ENCODE peak calls at places on chromosomes 12 and 14, in nine cellular contexts. V, T, M, N, X, E, Y, Q and K are unnamed samples.

GRCh38 chr14:61584258-61584657 is 111.1 kb upstream of the HIF1A start:
- DNase-seq in E (no peak), T (peak; percentile 48), X (no peak), N (no peak), Q (no peak), Y (no peak), V (no peak), M (no peak), K (no peak)

GRCh38 chr14:81384900-81385299 is 15.2 kb downstream of the STON2 start:
- DNase-seq in T (no peak), N (no peak), Q (no peak), X (peak; percentile 7), Y (no peak), V (no peak), M (no peak), E (no peak), K (no peak)

GRCh38 chr12:14833952-14834351 is 9.4 kb downstream of the ART4 start:
- DNase-seq in Q (no peak), T (peak; percentile 43), M (no peak), X (no peak), E (no peak), V (no peak), Y (no peak), N (no peak), K (no peak)

GRCh38 chr12:124259168-124260066 is 35.5 kb upstream of the RFLNA start:
- DNase-seq in Y (no peak), X (no peak), N (no peak), Q (no peak), E (no peak), V (no peak), T (no peak), M (no peak), K (no peak)

GRCh38 chr14:32397871-32398640 is 69.0 kb downstream of the AKAP6 start:
- DNase-seq in M (no peak), E (no peak), X (no peak), V (peak; percentile 82), Y (no peak), Q (no peak), T (peak; percentile 60), N (no peak), K (no peak)

GRCh38 chr14:85909581-85909980 is 379.6 kb downstream of the FLRT2 start:
- DNase-seq in T (no peak), N (no peak), Q (no peak), M (no peak), Y (no peak), X (no peak), V (no peak), E (no peak), K (no peak)

GRCh38 chr12:14540801-14541462 is 26.8 kb downstream of the PLBD1 start:
- DNase-seq in Y (no peak), E (no peak), V (no peak), M (no peak), Q (no peak), T (no peak), N (no peak), X (no peak), K (no peak)

GRCh38 chr12:101078144-101078543 is 131.9 kb downstream of the SLC5A8 start:
- DNase-seq in N (no peak), Q (no peak), X (no peak), E (no peak), Y (no peak), M (no peak), T (no peak), V (no peak), K (no peak)

GRCh38 chr14:78567343-78567742 is 397.2 kb downstream of the NRXN3 start:
- DNase-seq in Q (no peak), Y (no peak), T (no peak), N (no peak), E (no peak), M (no peak), X (no peak), V (no peak), K (no peak)

GRCh38 chr14:95943699-95944098 is 67.1 kb downstream of the TUNAR start:
- DNase-seq in Q (no peak), M (no peak), V (no peak), N (no peak), Y (no peak), X (peak; percentile 93), E (no peak), T (no peak), K (no peak)

GRCh38 chr12:111462134-111462821 is 56.6 kb downstream of the SH2B3 start:
- DNase-seq in Y (no peak), Q (no peak), M (no peak), V (no peak), X (no peak), T (no peak), N (no peak), E (no peak), K (peak; percentile 72)

GRCh38 chr14:105065280-105066228 is at the start of gene GPR132:
- DNase-seq in M (peak; percentile 76), Y (peak; percentile 48), N (peak; percentile 68), E (peak; percentile 76), T (no peak), Q (peak; percentile 77), X (no peak), V (no peak), K (no peak)

GRCh38 chr12:131116437-131117117 is 162.9 kb downstream of the ADGRD1 start:
- DNase-seq in M (peak; percentile 28), E (no peak), N (peak; percentile 54), X (peak; percentile 72), V (no peak), Q (peak; percentile 60), Y (no peak), T (peak; percentile 36), K (no peak)

GRCh38 chr14:85617799-85618198 is 87.9 kb downstream of the FLRT2 start:
- DNase-seq in E (no peak), X (peak; percentile 24), Q (no peak), V (peak; percentile 13), T (no peak), Y (no peak), N (no peak), M (no peak), K (no peak)

DNA sequence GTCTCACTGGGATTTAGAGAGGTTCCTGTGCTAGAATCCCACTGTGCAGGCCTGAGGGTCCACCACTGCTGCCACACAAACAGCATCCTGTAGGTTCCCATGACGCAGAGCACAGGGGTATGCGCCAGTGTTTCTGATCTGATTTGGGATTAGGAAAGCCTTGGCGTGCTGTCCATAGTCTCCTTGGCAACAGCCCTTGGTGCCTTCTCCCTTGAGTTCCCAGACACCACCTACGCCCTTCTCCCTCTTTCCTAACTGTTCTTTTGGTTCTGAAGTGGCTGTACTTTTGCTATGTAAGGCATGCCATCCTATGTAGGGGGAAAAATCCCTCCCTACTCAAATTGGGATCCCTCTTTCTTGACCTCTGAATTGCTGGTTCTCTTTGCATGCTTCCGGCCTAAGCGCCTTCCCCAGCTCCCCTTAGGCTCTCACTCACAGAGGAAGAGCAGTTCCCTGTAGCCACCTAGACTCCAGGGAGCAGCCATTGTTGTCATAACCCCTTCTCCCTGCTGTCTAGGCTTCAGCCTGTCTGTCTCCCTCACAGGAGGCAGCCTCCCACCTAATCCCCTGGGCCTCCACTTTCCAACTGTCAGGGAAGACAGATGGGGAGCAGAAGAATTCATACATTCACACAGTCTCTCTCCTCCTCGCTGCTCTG is 14.8 kb upstream of the RIC8B start:
- DNase-seq in T (no peak), N (no peak), X (no peak), Q (no peak), V (no peak), Y (no peak), M (no peak), E (no peak), K (no peak)
- H3K27ac ChIP-seq in T (no peak overlapping the region), N (no peak overlapping the region), X (peak overlapping the region; percentile 89), Q (no peak overlapping the region), V (no peak overlapping the region), Y (peak overlapping the region; percentile 64), M (peak overlapping the region; percentile 77), E (peak overlapping the region; percentile 1), K (no peak overlapping the region)

DNA sequence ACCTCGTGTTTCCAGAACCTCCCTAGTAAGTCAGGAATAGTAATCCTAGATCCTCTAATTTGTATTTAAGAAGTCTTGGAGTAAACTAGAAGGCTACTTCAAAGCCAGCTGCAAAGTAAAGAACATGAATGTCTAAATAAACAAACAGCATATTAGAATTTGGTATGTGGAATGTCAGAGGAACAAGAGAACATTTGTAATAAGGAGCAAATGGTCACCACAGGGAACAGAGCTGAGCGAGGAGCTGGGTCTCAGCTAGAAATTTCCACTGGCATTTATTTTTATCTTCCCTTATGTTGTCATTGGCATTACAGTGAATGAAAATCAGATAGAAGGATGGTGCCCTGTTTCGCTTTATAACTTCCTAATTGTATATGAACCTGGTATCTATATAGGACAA is 50.2 kb downstream of the FRMD6 start:
- DNase-seq in V (no peak), M (no peak), T (no peak), Q (no peak), Y (no peak), X (no peak), E (no peak), N (no peak), K (no peak)
- TF ChIP-seq CTCF in V (no peak), M (no peak), T (no peak), Q (no peak), Y (no peak), X (no peak), E (no peak), N (no peak), K (no peak)

GRCh38 chr14:22689186-22689585 is 45.0 kb upstream of the OR6J1 start:
- DNase-seq in M (no peak), E (no peak), Q (no peak), X (no peak), V (peak; percentile 83), N (no peak), Y (no peak), T (peak; percentile 50), K (peak; percentile 74)

GRCh38 chr14:22691171-22691570 is 47.0 kb upstream of the OR6J1 start:
- DNase-seq in M (no peak), E (no peak), T (no peak), Y (no peak), Q (no peak), V (no peak), N (no peak), X (no peak), K (peak; percentile 1)

DNA sequence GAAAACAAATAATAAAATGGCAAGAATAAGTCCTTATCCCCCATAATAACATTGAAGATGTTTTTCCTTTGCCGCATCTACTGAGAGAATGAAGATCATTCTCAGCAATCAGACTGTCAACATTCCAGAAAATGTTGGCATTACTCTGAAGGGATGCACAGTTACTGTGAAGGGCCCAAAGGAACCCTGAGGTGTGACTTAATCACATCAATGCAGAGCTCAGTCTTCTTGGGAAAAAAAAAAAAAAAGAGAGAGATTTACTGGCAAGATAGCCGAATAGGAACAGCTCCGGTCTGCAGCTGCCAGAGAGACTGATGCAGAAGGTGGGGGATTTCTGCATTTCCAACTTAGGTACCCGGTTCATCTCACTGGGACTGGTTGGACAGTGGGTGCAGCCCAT is 41.3 kb upstream of the OR6J1 start:
- DNase-seq in E (no peak), V (no peak), Y (no peak), M (no peak), Q (no peak), X (peak; percentile 21), T (no peak), N (no peak), K (no peak)
- H3K27ac ChIP-seq in E (no peak overlapping the region), V (no peak overlapping the region), Y (no peak overlapping the region), M (no peak overlapping the region), Q (no peak overlapping the region), X (no peak overlapping the region), T (no peak overlapping the region), N (no peak overlapping the region), K (no peak overlapping the region)

DNA sequence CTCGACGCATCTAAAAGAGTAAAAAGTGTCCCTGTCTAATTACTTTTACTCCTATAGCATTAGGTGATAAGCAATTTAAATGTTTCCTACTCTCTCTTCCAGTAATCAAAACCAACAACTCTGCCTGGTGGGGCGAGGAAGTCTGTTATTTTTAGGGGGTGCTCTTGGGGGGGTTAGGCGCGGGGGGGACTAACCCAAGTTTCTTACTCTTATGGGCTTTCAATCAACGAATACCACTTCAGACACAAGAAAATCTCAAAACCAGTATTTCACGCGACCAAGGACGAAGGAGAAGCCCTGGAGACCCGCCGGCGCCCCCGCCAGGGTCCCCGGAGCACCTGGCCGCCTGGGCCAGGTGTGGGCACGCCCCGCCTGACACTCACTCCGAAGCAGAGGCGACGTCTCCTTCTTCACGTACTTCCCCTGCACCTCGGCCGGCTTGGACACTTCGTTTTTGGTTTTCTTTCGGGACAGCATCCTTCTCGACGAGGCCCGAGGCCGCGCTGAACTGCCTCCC is 557 bp downstream of the SAV1 start:
- DNase-seq in X (no peak), Q (peak; percentile 65), Y (peak; percentile 67), M (no peak), E (peak; percentile 58), V (no peak), N (no peak), T (no peak), K (no peak)
- TF ChIP-seq CTCF in X (peak; percentile 10), Q (no peak), Y (peak; percentile 59), M (no peak), E (no peak), V (no peak), N (no peak), T (no peak), K (no peak)